ENCODE peak calls at places on chromosomes 16 and 17, in ten cellular contexts. One of them, this sample, is unnamed.

GRCh38 chr17:44828919-44829557 is 1.0 kb downstream of the GJC1 start:
- DNase-seq in AML-193: no peak
- DNase-seq in H9: no peak
- DNase-seq in sigmoid colon: no peak
- DNase-seq in HTR-8/SVneo: no peak
- DNase-seq in fibroblast of the aortic adventitia: peak
- DNase-seq in AG09309: no peak
- DNase-seq in bronchial epithelial cell: peak
- DNase-seq in HCT116: no peak
- DNase-seq in HEK293T: no peak
- DNase-seq in this sample: peak

GRCh38 chr16:89089142-89089541 is 4.5 kb upstream of the ACSF3 start:
- DNase-seq in H9: no peak
- DNase-seq in AML-193: no peak
- DNase-seq in AG09309: no peak
- DNase-seq in bronchial epithelial cell: no peak
- DNase-seq in HEK293T: no peak
- DNase-seq in HTR-8/SVneo: no peak
- DNase-seq in HCT116: no peak
- DNase-seq in fibroblast of the aortic adventitia: no peak
- DNase-seq in sigmoid colon: no peak
- DNase-seq in this sample: no peak

GRCh38 chr17:64694207-64694606 is 32.1 kb upstream of the SMURF2 start:
- DNase-seq in HEK293T: no peak
- DNase-seq in HTR-8/SVneo: no peak
- DNase-seq in AG09309: no peak
- DNase-seq in bronchial epithelial cell: peak
- DNase-seq in HCT116: peak
- DNase-seq in H9: no peak
- DNase-seq in fibroblast of the aortic adventitia: peak
- DNase-seq in AML-193: peak
- DNase-seq in sigmoid colon: no peak
- DNase-seq in this sample: peak

GRCh38 chr17:49494937-49495841 is at the start of gene NGFR:
- DNase-seq in HTR-8/SVneo: peak
- DNase-seq in bronchial epithelial cell: peak
- DNase-seq in fibroblast of the aortic adventitia: no peak
- DNase-seq in AG09309: no peak
- DNase-seq in sigmoid colon: no peak
- DNase-seq in AML-193: peak
- DNase-seq in HEK293T: peak
- DNase-seq in HCT116: no peak
- DNase-seq in H9: peak
- DNase-seq in this sample: peak

GRCh38 chr17:49067163-49067562 is 65.4 kb upstream of the B4GALNT2 start:
- DNase-seq in HTR-8/SVneo: no peak
- DNase-seq in H9: peak
- DNase-seq in AML-193: no peak
- DNase-seq in HEK293T: no peak
- DNase-seq in HCT116: no peak
- DNase-seq in fibroblast of the aortic adventitia: no peak
- DNase-seq in bronchial epithelial cell: peak
- DNase-seq in AG09309: no peak
- DNase-seq in sigmoid colon: no peak
- DNase-seq in this sample: no peak

GRCh38 chr16:900211-900610 is 70.6 kb downstream of the LMF1 start:
- DNase-seq in fibroblast of the aortic adventitia: no peak
- DNase-seq in bronchial epithelial cell: no peak
- DNase-seq in HTR-8/SVneo: no peak
- DNase-seq in sigmoid colon: no peak
- DNase-seq in AML-193: no peak
- DNase-seq in HEK293T: no peak
- DNase-seq in H9: no peak
- DNase-seq in AG09309: no peak
- DNase-seq in HCT116: no peak
- DNase-seq in this sample: no peak

GRCh38 chr17:31391496-31391949 is at the start of gene RAB11FIP4:
- DNase-seq in HEK293T: peak
- DNase-seq in bronchial epithelial cell: no peak
- DNase-seq in AML-193: no peak
- DNase-seq in fibroblast of the aortic adventitia: no peak
- DNase-seq in HCT116: no peak
- DNase-seq in AG09309: no peak
- DNase-seq in sigmoid colon: no peak
- DNase-seq in H9: peak
- DNase-seq in HTR-8/SVneo: peak
- DNase-seq in this sample: peak

GRCh38 chr16:51556694-51557327 is 405.7 kb upstream of the SALL1 start:
- DNase-seq in HTR-8/SVneo: no peak
- DNase-seq in H9: no peak
- DNase-seq in bronchial epithelial cell: peak
- DNase-seq in fibroblast of the aortic adventitia: peak
- DNase-seq in sigmoid colon: peak
- DNase-seq in AG09309: peak
- DNase-seq in HEK293T: peak
- DNase-seq in AML-193: no peak
- DNase-seq in HCT116: no peak
- DNase-seq in this sample: peak

GRCh38 chr17:48440660-48441059 is 10.6 kb upstream of the SKAP1 start:
- DNase-seq in AG09309: no peak
- DNase-seq in sigmoid colon: no peak
- DNase-seq in AML-193: no peak
- DNase-seq in fibroblast of the aortic adventitia: no peak
- DNase-seq in H9: no peak
- DNase-seq in bronchial epithelial cell: no peak
- DNase-seq in HEK293T: no peak
- DNase-seq in HCT116: no peak
- DNase-seq in HTR-8/SVneo: no peak
- DNase-seq in this sample: no peak

GRCh38 chr16:61836804-61837398 is 199.3 kb downstream of the CDH8 start:
- DNase-seq in AML-193: no peak
- DNase-seq in fibroblast of the aortic adventitia: no peak
- DNase-seq in AG09309: no peak
- DNase-seq in HEK293T: no peak
- DNase-seq in bronchial epithelial cell: no peak
- DNase-seq in sigmoid colon: no peak
- DNase-seq in HTR-8/SVneo: no peak
- DNase-seq in HCT116: no peak
- DNase-seq in H9: no peak
- DNase-seq in this sample: no peak

GRCh38 chr17:3922765-3923164 is 6.5 kb upstream of the P2RX1 start:
- DNase-seq in sigmoid colon: no peak
- DNase-seq in bronchial epithelial cell: no peak
- DNase-seq in H9: no peak
- DNase-seq in fibroblast of the aortic adventitia: no peak
- DNase-seq in HEK293T: no peak
- DNase-seq in HTR-8/SVneo: no peak
- DNase-seq in AG09309: no peak
- DNase-seq in AML-193: no peak
- DNase-seq in HCT116: no peak
- DNase-seq in this sample: no peak

GRCh38 chr16:77974883-77975282 is 47.5 kb upstream of the CLEC3A start:
- DNase-seq in sigmoid colon: no peak
- DNase-seq in HEK293T: peak
- DNase-seq in HCT116: no peak
- DNase-seq in AG09309: no peak
- DNase-seq in fibroblast of the aortic adventitia: no peak
- DNase-seq in HTR-8/SVneo: no peak
- DNase-seq in AML-193: no peak
- DNase-seq in H9: peak
- DNase-seq in bronchial epithelial cell: no peak
- DNase-seq in this sample: no peak

GRCh38 chr17:986322-986929 is 6.8 kb upstream of the NXN start:
- DNase-seq in AG09309: no peak
- DNase-seq in fibroblast of the aortic adventitia: no peak
- DNase-seq in bronchial epithelial cell: no peak
- DNase-seq in HTR-8/SVneo: no peak
- DNase-seq in H9: no peak
- DNase-seq in HCT116: no peak
- DNase-seq in HEK293T: no peak
- DNase-seq in sigmoid colon: no peak
- DNase-seq in AML-193: no peak
- DNase-seq in this sample: no peak

GRCh38 chr17:38428150-38428642 is at the start of gene ARHGAP23:
- DNase-seq in fibroblast of the aortic adventitia: peak
- DNase-seq in H9: peak
- DNase-seq in HEK293T: no peak
- DNase-seq in AML-193: peak
- DNase-seq in sigmoid colon: peak
- DNase-seq in HTR-8/SVneo: peak
- DNase-seq in AG09309: no peak
- DNase-seq in bronchial epithelial cell: no peak
- DNase-seq in HCT116: no peak
- DNase-seq in this sample: peak

GRCh38 chr17:50559674-50560184 is 786 bp upstream of the CACNA1G start:
- DNase-seq in HEK293T: peak
- DNase-seq in fibroblast of the aortic adventitia: peak
- DNase-seq in HCT116: peak
- DNase-seq in sigmoid colon: peak
- DNase-seq in H9: peak
- DNase-seq in HTR-8/SVneo: peak
- DNase-seq in bronchial epithelial cell: peak
- DNase-seq in AG09309: no peak
- DNase-seq in AML-193: no peak
- DNase-seq in this sample: peak

GRCh38 chr17:45740553-45741330 is 43.4 kb upstream of the CRHR1 start:
- DNase-seq in fibroblast of the aortic adventitia: peak
- DNase-seq in HTR-8/SVneo: peak
- DNase-seq in HEK293T: peak
- DNase-seq in sigmoid colon: peak
- DNase-seq in HCT116: peak
- DNase-seq in bronchial epithelial cell: peak
- DNase-seq in AG09309: no peak
- DNase-seq in H9: peak
- DNase-seq in AML-193: no peak
- DNase-seq in this sample: peak

GRCh38 chr16:67270931-67271338 is 8.4 kb upstream of the PLEKHG4 start:
- DNase-seq in HEK293T: no peak
- DNase-seq in HCT116: no peak
- DNase-seq in AML-193: no peak
- DNase-seq in HTR-8/SVneo: no peak
- DNase-seq in fibroblast of the aortic adventitia: no peak
- DNase-seq in sigmoid colon: peak
- DNase-seq in bronchial epithelial cell: no peak
- DNase-seq in H9: no peak
- DNase-seq in AG09309: no peak
- DNase-seq in this sample: no peak

GRCh38 chr16:23245268-23245667 is 56.8 kb upstream of the SCNN1B start:
- DNase-seq in HCT116: no peak
- DNase-seq in HTR-8/SVneo: no peak
- DNase-seq in AG09309: no peak
- DNase-seq in fibroblast of the aortic adventitia: no peak
- DNase-seq in HEK293T: no peak
- DNase-seq in bronchial epithelial cell: no peak
- DNase-seq in AML-193: no peak
- DNase-seq in H9: no peak
- DNase-seq in sigmoid colon: no peak
- DNase-seq in this sample: no peak